ENCODE peak calls at places on chromosome 13, in five cellular contexts. M, Z, H, O and F are unnamed samples. For H3K9me3 and H3K4me1, the result is how much of the 10 kb centered on the place peaks cover.

GRCh38 chr13:38641164-38641948 is 45.5 kb upstream of the FREM2 start:
- DNase-seq in M (no peak), H (no peak), O (no peak), Z (no peak), F (no peak)

GRCh38 chr13:52348081-52348480 is 57.9 kb downstream of the THSD1 start:
- DNase-seq in M (peak), O (no peak), Z (no peak), H (no peak), F (no peak)

GRCh38 chr13:36630181-36630806 is 43.5 kb upstream of the SERTM1 start:
- DNase-seq in Z (no peak), O (no peak), M (no peak), H (no peak), F (no peak)

GRCh38 chr13:44715287-44716224 is 139.4 kb upstream of the TSC22D1 start:
- DNase-seq in O (no peak), M (no peak), H (no peak), Z (no peak), F (no peak)

GRCh38 chr13:39952244-39953233 is 297.1 kb downstream of the COG6 start:
- DNase-seq in H (no peak), O (no peak), Z (no peak), M (peak), F (no peak)

GRCh38 chr13:54373211-54373610 is 1344.6 kb downstream of the OLFM4 start:
- DNase-seq in H (no peak), Z (no peak), M (no peak), O (no peak), F (no peak)

GRCh38 chr13:30453727-30454126 is 12.0 kb downstream of the HMGB1 start:
- DNase-seq in O (no peak), H (no peak), M (peak), Z (no peak), F (no peak)

GRCh38 chr13:73672492-73672891 is 461.7 kb downstream of the KLF12 start:
- DNase-seq in H (no peak), O (no peak), Z (no peak), M (no peak), F (no peak)

GRCh38 chr13:30572859-30573275 is 44.9 kb upstream of the USPL1 start:
- DNase-seq in H (no peak), M (peak), Z (no peak), O (no peak), F (no peak)

GRCh38 chr13:59038824-59039223 is 1124.9 kb downstream of the DIAPH3 start:
- DNase-seq in O (no peak), H (no peak), Z (no peak), M (peak), F (no peak)

GRCh38 chr13:101053289-101053688 is 363.0 kb downstream of the NALCN start:
- DNase-seq in H (no peak), Z (no peak), O (no peak), M (no peak), F (no peak)

GRCh38 chr13:99658266-99658991 is 157.2 kb downstream of the TM9SF2 start:
- DNase-seq in H (peak), Z (no peak), M (peak), O (peak), F (no peak)

GRCh38 chr13:101989798-101990350 is 412.0 kb downstream of the FGF14 start:
- DNase-seq in M (no peak), H (no peak), O (no peak), Z (no peak), F (no peak)

GRCh38 chr13:45456196-45456972 is 8.4 kb upstream of the COG3 start:
- DNase-seq in H (no peak), M (peak), O (no peak), Z (no peak), F (no peak)

GRCh38 chr13:97136418-97136817 is 85.7 kb upstream of the MBNL2 start:
- DNase-seq in O (no peak), H (no peak), Z (no peak), M (no peak), F (no peak)

GRCh38 chr13:59276436-59276835 is 887.3 kb downstream of the DIAPH3 start:
- DNase-seq in Z (no peak), H (no peak), M (peak), O (no peak), F (no peak)

GRCh38 chr13:42728507-42729180 is 52.7 kb upstream of the FAM216B start:
- DNase-seq in Z (no peak), M (no peak), O (no peak), H (no peak), F (no peak)

GRCh38 chr13:46639033-46639981 is 86.3 kb downstream of the LRCH1 start:
- DNase-seq in H (no peak), O (no peak), M (no peak), Z (no peak), F (no peak)

GRCh38 chr13:37621811-37622361 is 23.3 kb upstream of the POSTN start:
- DNase-seq in O (no peak), M (peak), H (no peak), Z (no peak), F (no peak)

GRCh38 chr13:63327584-63327983 is 1911.9 kb upstream of the PCDH20 start:
- DNase-seq in M (no peak), H (no peak), Z (no peak), O (no peak), F (no peak)

GRCh38 chr13:33849211-33849610 is 31.3 kb downstream of the RFC3 start:
- DNase-seq in H (no peak), O (no peak), M (no peak), Z (no peak), F (no peak)

GRCh38 chr13:50238922-50239321 is 223.7 kb downstream of the KCNRG start:
- DNase-seq in M (no peak), H (no peak), O (no peak), Z (no peak), F (no peak)

GRCh38 chr13:48687249-48687648 is 33.5 kb downstream of the CYSLTR2 start:
- DNase-seq in H (no peak), M (no peak), O (no peak), Z (no peak), F (no peak)

GRCh38 chr13:60654405-60654804 is 257.4 kb downstream of the TDRD3 start:
- DNase-seq in M (no peak), O (no peak), H (no peak), Z (peak), F (no peak)

GRCh38 chr13:96982672-96983071 is 11.6 kb downstream of the OXGR1 start:
- DNase-seq in M (no peak), O (no peak), Z (no peak), H (no peak), F (no peak)

GRCh38 chr13:96848275-96848674 is 146.0 kb downstream of the OXGR1 start:
- DNase-seq in H (no peak), Z (no peak), M (no peak), O (no peak), F (no peak)

GRCh38 chr13:101736551-101736950 is 284.1 kb downstream of the ITGBL1 start:
- DNase-seq in O (no peak), M (no peak), H (no peak), Z (no peak), F (no peak)

GRCh38 chr13:45782327-45783045 is 69.1 kb downstream of the SIAH3 start:
- DNase-seq in Z (no peak), H (no peak), O (no peak), M (no peak), F (no peak)

GRCh38 chr13:39575641-39576238 is 27.3 kb downstream of the LHFPL6 start:
- DNase-seq in M (no peak), O (no peak), H (no peak), Z (no peak), F (no peak)

GRCh38 chr13:57739089-57739488 is 107.5 kb downstream of the PCDH17 start:
- DNase-seq in Z (no peak), H (no peak), M (no peak), O (no peak), F (no peak)

GRCh38 chr13:99442273-99442895 is 58.9 kb upstream of the TM9SF2 start:
- DNase-seq in O (no peak), H (no peak), M (peak), Z (no peak), F (no peak)

GRCh38 chr13:31172535-31172934 is 10.8 kb upstream of the HSPH1 start:
- DNase-seq in M (peak), H (no peak), O (no peak), Z (no peak), F (no peak)

GRCh38 chr13:48640767-48641166 is 13.0 kb upstream of the CYSLTR2 start:
- DNase-seq in O (no peak), H (no peak), Z (no peak), M (no peak), F (no peak)

GRCh38 chr13:34654682-34655081 is 287.4 kb upstream of the NBEA start:
- DNase-seq in M (no peak), Z (no peak), H (no peak), O (no peak), F (no peak)

GRCh38 chr13:74210693-74211393 is 76.6 kb upstream of the KLF12 start:
- DNase-seq in H (no peak), O (no peak), M (peak), Z (no peak), F (no peak)

GRCh38 chr13:107370036-107370785 is 802.3 kb upstream of the ARGLU1 start:
- DNase-seq in O (no peak), H (no peak), M (peak), Z (no peak), F (no peak)

GRCh38 chr13:39655569-39656324 is at the start of gene COG6:
- DNase-seq in M (peak), O (peak), H (peak), Z (peak), F (no peak)

GRCh38 chr13:84303035-84303434 is 420.8 kb upstream of the SLITRK1 start:
- DNase-seq in Z (no peak), O (no peak), H (no peak), M (no peak), F (no peak)

GRCh38 chr13:81446441-81446840 is 1105.5 kb upstream of the SPRY2 start:
- DNase-seq in Z (no peak), O (no peak), H (no peak), M (no peak), F (no peak)
- H3K9me3 ChIP-seq in Z (under half), O (under half), H (under half), M (under half), F (under half)

DNA sequence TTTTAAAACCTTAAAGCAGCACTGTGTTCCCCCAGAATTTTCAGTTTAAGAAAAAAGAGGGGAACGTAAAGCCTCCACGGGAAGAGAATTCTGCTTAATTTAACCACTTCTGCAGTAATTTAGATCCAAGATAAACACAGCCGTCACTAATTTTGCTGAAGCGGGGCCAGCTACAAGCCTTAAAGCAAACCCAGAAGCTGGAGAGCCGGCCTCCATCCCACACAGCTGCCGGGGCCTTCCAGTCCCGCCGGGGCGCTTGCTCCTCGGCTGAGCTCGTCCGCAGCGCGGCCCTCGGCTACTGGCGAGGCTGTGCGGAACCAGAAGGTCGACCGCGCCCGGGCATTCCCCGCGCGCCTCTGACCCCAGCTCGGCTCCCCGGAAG is 967 bp downstream of the ANKRD10 start:
- DNase-seq in O (no peak), H (no peak), M (no peak), Z (no peak), F (no peak)
- H3K4me1 ChIP-seq in O (under half), H (half or more), M (under half), Z (under half), F (half or more)

GRCh38 chr13:113449693-113450347 is 3.5 kb downstream of the ADPRHL1 start:
- DNase-seq in M (no peak), O (peak), Z (no peak), H (no peak), F (no peak)

GRCh38 chr13:113447596-113447995 is 5.7 kb downstream of the ADPRHL1 start:
- DNase-seq in Z (no peak), O (peak), H (no peak), M (no peak), F (no peak)

GRCh38 chr13:113448545-113448884 is 4.8 kb downstream of the ADPRHL1 start:
- DNase-seq in H (no peak), O (peak), Z (no peak), M (no peak), F (no peak)

GRCh38 chr13:113446488-113446854 is 6.8 kb downstream of the ADPRHL1 start:
- DNase-seq in M (no peak), H (no peak), O (no peak), Z (no peak), F (no peak)

DNA sequence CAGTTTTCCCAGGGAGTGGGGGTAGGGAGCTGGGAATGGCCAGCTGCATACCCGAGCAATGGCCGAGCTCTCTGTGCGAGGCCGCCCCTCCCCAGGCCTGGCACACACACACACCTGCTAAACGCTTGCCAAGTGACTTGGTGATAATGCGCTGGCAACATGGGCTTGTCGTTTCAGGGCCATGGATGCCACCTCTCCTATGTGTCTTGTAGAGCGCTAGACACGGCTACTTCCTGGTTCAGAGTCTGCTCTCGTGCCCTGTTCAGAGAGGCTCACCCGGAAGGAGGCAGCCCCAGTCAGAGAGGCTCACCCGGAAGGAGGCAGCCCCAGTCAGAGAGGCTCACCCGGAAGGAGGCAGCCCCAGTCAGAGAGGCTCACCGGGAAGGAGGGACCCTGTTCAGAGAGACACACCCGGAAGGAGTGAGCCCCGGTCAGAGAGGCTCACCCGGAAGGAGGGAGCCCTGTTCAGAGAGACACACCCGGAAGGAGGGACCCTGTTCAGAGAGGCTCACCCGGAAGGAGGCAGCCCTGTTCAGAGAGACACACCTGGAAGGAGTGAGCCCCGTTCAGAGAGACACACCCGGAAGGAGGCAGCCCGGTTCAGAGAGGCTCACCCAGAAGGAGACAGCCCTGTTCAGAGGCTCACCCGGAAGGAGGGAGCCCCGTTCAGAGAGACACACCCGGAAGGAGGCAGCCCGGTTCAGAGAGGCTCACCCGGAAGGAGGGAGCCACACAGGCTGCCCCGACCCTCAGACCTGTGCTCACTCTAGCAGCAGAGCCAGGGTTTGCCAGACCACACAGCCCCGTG is 4.2 kb downstream of the ADPRHL1 start:
- DNase-seq in M (no peak), H (peak), O (peak), Z (no peak), F (no peak)
- TF ChIP-seq POLR2A in M (no peak), H (no peak), O (no peak), Z (no peak), F (no peak)

GRCh38 chr13:112529216-112529615 is 58.7 kb downstream of the TUBGCP3 start:
- DNase-seq in O (no peak), M (no peak), Z (no peak), H (no peak), F (no peak)
- H3K9me3 ChIP-seq in O (under half), M (under half), Z (under half), H (under half), F (under half)

DNA sequence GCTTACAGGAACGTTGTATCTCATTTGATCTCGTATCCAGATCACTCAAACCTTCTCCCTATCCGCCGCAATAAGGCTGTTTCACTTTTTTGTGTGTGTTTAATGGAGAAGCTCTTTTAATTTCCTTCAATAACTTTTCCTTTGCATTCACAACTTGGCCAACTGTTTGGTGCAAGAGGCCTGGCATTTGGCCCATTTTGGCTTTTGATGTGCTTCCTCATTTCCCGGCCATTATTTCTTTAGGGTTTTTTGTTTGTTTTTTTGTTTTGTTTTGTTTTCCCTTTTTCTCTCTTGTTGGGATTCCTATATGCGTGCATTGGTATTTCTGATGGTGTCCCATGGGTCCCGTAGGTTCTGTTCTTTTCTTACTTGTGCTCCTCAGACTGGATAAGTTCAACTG is 6.1 kb upstream of the UPF3A start:
- DNase-seq in H (no peak), M (no peak), Z (no peak), O (no peak), F (no peak)
- H3K4me1 ChIP-seq in H (under half), M (under half), Z (under half), O (under half), F (under half)

GRCh38 chr13:40993119-40993518 is 26.0 kb downstream of the ELF1 start:
- DNase-seq in Z (no peak), H (no peak), O (no peak), M (no peak), F (no peak)

GRCh38 chr13:40996433-40997095 is 22.6 kb downstream of the ELF1 start:
- DNase-seq in H (no peak), O (no peak), Z (no peak), M (no peak), F (no peak)

GRCh38 chr13:40995997-40996396 is 23.1 kb downstream of the ELF1 start:
- DNase-seq in Z (no peak), M (no peak), H (no peak), O (no peak), F (no peak)

GRCh38 chr13:40993987-40994386 is 25.1 kb downstream of the ELF1 start:
- DNase-seq in Z (no peak), M (no peak), O (no peak), H (no peak), F (no peak)

DNA sequence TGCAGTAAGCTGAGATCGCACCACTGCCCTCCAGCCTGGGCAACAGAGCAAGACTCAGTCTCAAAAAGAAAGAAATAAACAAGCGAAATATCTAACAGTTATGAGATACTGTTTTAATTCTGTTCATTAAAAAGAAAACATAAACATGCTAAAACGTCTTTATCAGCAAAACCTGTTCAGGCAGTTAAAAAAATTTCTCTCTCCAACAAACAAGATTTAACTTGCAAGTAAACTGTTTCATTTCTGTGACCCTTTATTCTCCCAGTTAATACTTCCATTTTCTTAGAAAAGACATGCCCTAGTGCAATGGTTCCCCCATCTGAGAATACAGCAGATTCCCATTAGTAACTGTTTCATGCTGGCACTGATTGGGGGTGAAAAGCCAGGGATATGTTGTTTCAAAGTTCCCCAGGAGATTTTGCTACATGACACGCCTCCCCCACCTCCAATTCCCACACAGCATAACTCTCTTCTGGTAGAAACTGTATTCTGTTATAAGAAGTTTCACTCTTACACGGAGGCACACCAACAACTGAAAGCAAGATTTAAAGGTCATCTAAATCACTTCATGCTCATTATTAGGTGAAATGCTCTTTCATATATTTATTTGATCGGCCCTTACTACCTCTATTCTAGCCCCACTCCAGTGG is 24.4 kb downstream of the ELF1 start:
- DNase-seq in O (no peak), Z (no peak), H (no peak), M (no peak), F (no peak)
- TF ChIP-seq POLR2A in O (no peak), Z (no peak), H (no peak), M (no peak), F (no peak)

DNA sequence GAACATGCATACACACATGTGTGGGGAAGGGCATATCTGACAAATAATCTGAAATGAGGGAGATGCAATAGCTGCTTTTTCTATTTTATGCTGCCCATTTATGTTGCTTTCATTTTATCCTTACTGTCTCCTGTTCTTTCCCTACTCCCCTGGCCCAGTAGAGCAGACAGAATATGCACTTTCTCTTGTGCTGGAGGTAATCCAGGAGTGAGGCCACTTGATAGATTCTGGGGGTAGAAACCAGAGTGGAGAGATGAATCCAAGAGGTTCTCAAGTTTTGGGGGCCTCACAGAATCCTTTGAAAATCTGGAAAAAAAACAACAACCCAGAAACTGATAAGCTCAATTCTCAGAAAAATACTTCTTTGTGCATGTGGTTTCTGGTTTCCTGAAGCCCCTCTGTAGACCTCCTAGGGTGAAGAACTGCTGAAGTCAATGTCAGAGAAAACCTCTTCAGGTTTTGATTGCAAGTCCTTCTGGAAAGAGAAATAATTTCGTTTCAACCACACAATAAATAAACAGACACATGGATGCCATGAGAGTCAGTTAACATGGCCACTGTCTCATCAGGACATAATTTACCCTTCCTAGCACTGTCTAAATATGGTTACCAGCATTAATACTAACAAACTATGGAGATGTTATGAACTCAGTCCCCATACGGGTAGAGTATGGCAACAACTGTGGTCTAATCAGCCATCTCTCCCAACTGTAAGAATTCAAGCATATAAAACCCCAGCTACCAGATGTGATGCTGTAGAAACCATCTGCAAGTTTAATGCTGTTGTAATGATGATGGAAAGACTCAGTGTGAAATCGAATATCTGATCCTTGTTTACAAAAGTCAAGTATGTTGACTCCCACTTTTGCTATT is 355.6 kb downstream of the SLC7A1 start:
- DNase-seq in O (no peak), H (no peak), M (no peak), Z (no peak), F (no peak)
- H3K9me3 ChIP-seq in O (under half), H (under half), M (under half), Z (under half), F (under half)